ENCODE peak calls at places on chromosome 21, in seven cellular contexts. N is GM12865; X is activated CD8-positive, alpha-beta T cell treated with anti-CD3 and anti-CD28 coated beads for 36 hours; Q is pancreas; R is fibroblast of lung; U is dorsolateral prefrontal cortex; K is A549. W is an unnamed sample.

GRCh38 chr21:45865106-45865835 is 116.3 kb upstream of the COL6A1 start:
- DNase-seq in N (no peak), X (no peak), Q (no peak), R (peak; percentile 73), U (no peak), K (no peak), W (no peak)

GRCh38 chr21:23853796-23854379 is 1753.4 kb downstream of the MRPL39 start:
- DNase-seq in N (peak; percentile 15), X (peak; percentile 25), Q (no peak), R (peak; percentile 35), U (no peak), K (no peak), W (peak; percentile 20)

GRCh38 chr21:33036430-33037162 is 10.9 kb downstream of the OLIG2 start:
- DNase-seq in N (peak; percentile 30), X (peak; percentile 61), Q (no peak), R (peak; percentile 29), U (no peak), K (no peak), W (no peak)

GRCh38 chr21:17738171-17738953 is 80.8 kb downstream of the C21orf91 start:
- DNase-seq in N (no peak), X (no peak), Q (no peak), R (no peak), U (no peak), K (no peak), W (no peak)

GRCh38 chr21:15015622-15016471 is 49.0 kb downstream of the NRIP1 start:
- DNase-seq in N (no peak), X (no peak), Q (no peak), R (peak; percentile 33), U (no peak), K (peak; percentile 10), W (no peak)

GRCh38 chr21:15839026-15839425 is 109.2 kb downstream of the USP25 start:
- DNase-seq in N (no peak), X (no peak), Q (no peak), R (no peak), U (no peak), K (no peak), W (no peak)

GRCh38 chr21:45421071-45421845 is 16.3 kb downstream of the COL18A1 start:
- DNase-seq in N (no peak), X (no peak), Q (peak; percentile 77), R (no peak), U (no peak), K (no peak), W (no peak)

GRCh38 chr21:15229390-15229789 is 164.6 kb upstream of the NRIP1 start:
- DNase-seq in N (no peak), X (no peak), Q (no peak), R (no peak), U (no peak), K (no peak), W (no peak)

GRCh38 chr21:31872452-31873274 is at the start of gene HUNK:
- DNase-seq in N (peak; percentile 3), X (peak; percentile 28), Q (peak; percentile 77), R (peak; percentile 39), U (peak; percentile 59), K (peak; percentile 13), W (no peak)
- TF ChIP-seq CTCF in N (no peak), X (no peak), Q (no peak), R (no peak), U (no peak), K (no peak), W (no peak)

GRCh38 chr21:44012474-44013379 is 618 bp downstream of the TRAPPC10 start:
- DNase-seq in N (peak; percentile 91), X (peak; percentile 92), Q (peak; percentile 71), R (peak; percentile 27), U (no peak), K (peak; percentile 19), W (peak; percentile 91)
- TF ChIP-seq CTCF in N (peak; percentile 58), X (no peak), Q (no peak), R (no peak), U (peak; percentile 40), K (peak; percentile 18), W (peak; percentile 78)

GRCh38 chr21:38669186-38669585 is 136.5 kb upstream of the ETS2 start:
- DNase-seq in N (peak; percentile 23), X (no peak), Q (no peak), R (peak; percentile 37), U (no peak), K (peak; percentile 10), W (peak; percentile 20)
- TF ChIP-seq CTCF in N (peak; percentile 19), X (no peak), Q (no peak), R (peak; percentile 51), U (peak; percentile 25), K (peak; percentile 37), W (peak; percentile 26)

GRCh38 chr21:34909492-34910292 is 139.4 kb downstream of the RUNX1 start:
- DNase-seq in N (no peak), X (no peak), Q (no peak), R (peak; percentile 72), U (no peak), K (no peak), W (no peak)
- TF ChIP-seq CTCF in N (no peak), X (no peak), Q (no peak), R (no peak), U (no peak), K (no peak), W (no peak)

GRCh38 chr21:37165606-37166005 is 92.6 kb downstream of the TTC3 start:
- DNase-seq in N (no peak), X (no peak), Q (no peak), R (no peak), U (no peak), K (no peak), W (no peak)

GRCh38 chr21:37166733-37167132 is 93.7 kb downstream of the TTC3 start:
- DNase-seq in N (peak; percentile 50), X (no peak), Q (no peak), R (no peak), U (no peak), K (no peak), W (peak; percentile 18)

GRCh38 chr21:37164742-37165141 is 91.7 kb downstream of the TTC3 start:
- DNase-seq in N (no peak), X (no peak), Q (no peak), R (peak; percentile 62), U (no peak), K (no peak), W (no peak)

GRCh38 chr21:37172646-37173045 is 94.5 kb downstream of the VPS26C start:
- DNase-seq in N (no peak), X (no peak), Q (no peak), R (no peak), U (no peak), K (no peak), W (no peak)

GRCh38 chr21:37168666-37169065 is 95.6 kb downstream of the TTC3 start:
- DNase-seq in N (no peak), X (no peak), Q (no peak), R (no peak), U (no peak), K (no peak), W (no peak)
- TF ChIP-seq CTCF in N (no peak), X (no peak), Q (no peak), R (no peak), U (no peak), K (no peak), W (no peak)

DNA sequence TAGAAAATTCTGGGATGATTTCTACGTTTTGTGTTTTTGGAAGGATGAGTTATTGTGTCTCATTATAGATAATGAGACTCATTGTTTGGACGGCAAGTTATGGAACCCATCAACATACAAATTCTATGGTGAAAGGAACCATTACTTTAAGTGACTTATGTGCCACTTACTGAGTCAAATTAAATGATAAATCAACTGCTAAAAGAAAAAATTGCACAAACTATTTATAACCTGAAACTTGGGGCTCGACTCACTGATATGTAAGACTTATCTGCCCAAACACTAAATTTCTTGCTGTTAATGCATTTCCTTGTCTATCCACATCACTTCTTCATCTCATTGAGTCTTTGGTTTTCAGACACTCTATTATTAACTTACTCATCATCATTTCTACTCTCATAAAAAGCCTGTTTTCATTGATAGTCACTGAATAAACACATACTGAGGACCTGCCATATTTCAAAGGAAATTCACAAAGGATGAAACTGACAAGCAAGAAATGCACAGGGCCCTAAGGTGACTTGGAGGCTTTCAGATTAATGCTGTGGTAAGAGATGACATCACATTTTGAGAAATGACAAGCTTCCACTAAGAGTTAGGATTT is 872.7 kb upstream of the ADAMTS5 start:
- DNase-seq in N (no peak), X (no peak), Q (no peak), R (no peak), U (no peak), K (no peak), W (no peak)
- TF ChIP-seq CTCF in N (no peak), X (no peak), Q (no peak), R (no peak), U (no peak), K (no peak), W (no peak)

GRCh38 chr21:20334585-20334984 is 663.6 kb upstream of the NCAM2 start:
- DNase-seq in N (no peak), X (no peak), Q (no peak), R (no peak), U (no peak), K (no peak), W (no peak)
- TF ChIP-seq CTCF in N (no peak), X (no peak), Q (no peak), R (no peak), U (no peak), K (no peak), W (no peak)

GRCh38 chr21:42258885-42259407 is 40.0 kb downstream of the ABCG1 start:
- DNase-seq in N (no peak), X (no peak), Q (peak; percentile 8), R (no peak), U (no peak), K (no peak), W (no peak)
- TF ChIP-seq CTCF in N (no peak), X (peak; percentile 9), Q (no peak), R (no peak), U (no peak), K (no peak), W (no peak)

GRCh38 chr21:31623664-31624063 is 35.8 kb upstream of the SOD1 start:
- DNase-seq in N (peak; percentile 24), X (peak; percentile 12), Q (no peak), R (no peak), U (no peak), K (no peak), W (peak; percentile 41)
- TF ChIP-seq CTCF in N (peak; percentile 12), X (peak; percentile 34), Q (no peak), R (peak; percentile 11), U (no peak), K (no peak), W (peak; percentile 39)

W was measured in GM10248.